ENCODE peak calls at places on chromosome 14, in seven cellular contexts. I, J, E, Q, A, R and S are unnamed samples.

GRCh38 chr14:21039059-21039422 is 3.1 kb upstream of the RNASE7 start:
- DNase-seq in E (peak; percentile 88), R (no peak), I (peak; percentile 85), Q (peak; percentile 34), A (peak; percentile 97), J (peak; percentile 88), S (peak; percentile 49)

GRCh38 chr14:59507063-59507751 is 22.9 kb downstream of the JKAMP start:
- DNase-seq in R (peak; percentile 34), E (peak; percentile 69), J (peak; percentile 24), I (peak; percentile 69), Q (no peak), A (no peak), S (peak; percentile 72)

GRCh38 chr14:54676822-54677708 is 110.1 kb downstream of the SAMD4A start:
- DNase-seq in A (no peak), I (peak; percentile 87), R (no peak), Q (no peak), E (peak; percentile 69), J (no peak), S (no peak)

GRCh38 chr14:52025310-52025709 is 36.0 kb downstream of the RTRAF start:
- DNase-seq in J (no peak), I (no peak), Q (no peak), E (no peak), A (no peak), R (no peak), S (no peak)

GRCh38 chr14:31802838-31803237 is 241.6 kb downstream of the NUBPL start:
- DNase-seq in A (no peak), E (no peak), I (no peak), R (no peak), Q (no peak), J (no peak), S (no peak)

GRCh38 chr14:73269729-73270651 is 32.7 kb downstream of the PAPLN start:
- DNase-seq in R (no peak), J (peak; percentile 64), Q (peak; percentile 53), I (no peak), A (peak; percentile 68), E (peak; percentile 63), S (no peak)

GRCh38 chr14:87868920-87869319 is 124.1 kb downstream of the GALC start:
- DNase-seq in Q (no peak), A (no peak), I (no peak), E (no peak), R (no peak), J (no peak), S (no peak)

GRCh38 chr14:103427485-103428443 is 42.5 kb downstream of the MARK3 start:
- DNase-seq in J (no peak), R (no peak), A (no peak), I (no peak), Q (no peak), E (peak; percentile 54), S (no peak)

GRCh38 chr14:29274890-29275651 is 508.5 kb downstream of the FOXG1 start:
- DNase-seq in J (no peak), E (no peak), A (no peak), I (no peak), Q (no peak), R (no peak), S (no peak)

GRCh38 chr14:20970647-20970982 is 15.3 kb downstream of the RNASE2 start:
- DNase-seq in E (no peak), J (no peak), A (no peak), R (no peak), Q (no peak), I (no peak), S (no peak)

GRCh38 chr14:24053548-24054323 is 1.9 kb downstream of the CARMIL3 start:
- DNase-seq in A (peak; percentile 61), R (no peak), E (no peak), Q (no peak), I (peak; percentile 50), J (no peak), S (no peak)

GRCh38 chr14:53190938-53191337 is 37.8 kb upstream of the DDHD1 start:
- DNase-seq in Q (no peak), J (no peak), I (no peak), R (no peak), A (no peak), E (no peak), S (no peak)

GRCh38 chr14:22830329-22831010 is 783 bp downstream of the MRPL52 start:
- DNase-seq in Q (no peak), E (no peak), J (no peak), I (no peak), R (no peak), A (no peak), S (no peak)

GRCh38 chr14:68558096-68558495 is 234.8 kb downstream of the ZFP36L1 start:
- DNase-seq in Q (no peak), R (no peak), E (no peak), A (no peak), J (no peak), I (no peak), S (no peak)

GRCh38 chr14:71758198-71758955 is 173.9 kb upstream of the RGS6 start:
- DNase-seq in E (no peak), A (no peak), R (no peak), Q (no peak), I (no peak), J (no peak), S (no peak)

GRCh38 chr14:88546621-88547385 is 8.0 kb downstream of the PTPN21 start:
- DNase-seq in I (no peak), J (no peak), A (no peak), Q (no peak), R (no peak), E (no peak), S (no peak)

GRCh38 chr14:71452535-71452934 is 479.7 kb upstream of the RGS6 start:
- DNase-seq in E (no peak), A (no peak), Q (no peak), I (no peak), R (no peak), J (no peak), S (no peak)

GRCh38 chr14:57287745-57288144 is 19.0 kb downstream of the AP5M1 start:
- DNase-seq in R (no peak), I (no peak), J (no peak), Q (no peak), E (no peak), A (no peak), S (no peak)

GRCh38 chr14:46596236-46596635 is 55.3 kb downstream of the RPL10L start:
- DNase-seq in J (no peak), A (no peak), I (no peak), R (no peak), E (no peak), Q (no peak), S (no peak)

GRCh38 chr14:24312736-24313507 is 1.6 kb downstream of the LTB4R start:
- DNase-seq in R (peak; percentile 45), E (peak; percentile 59), Q (peak; percentile 76), I (no peak), A (peak; percentile 74), J (no peak), S (no peak)

GRCh38 chr14:50335989-50336391 is 23.9 kb downstream of the DMAC2L start:
- DNase-seq in I (no peak), R (peak; percentile 6), Q (no peak), J (peak; percentile 38), A (no peak), E (peak; percentile 26), S (peak; percentile 82)

GRCh38 chr14:93725002-93725582 is 63.2 kb downstream of the PRIMA1 start:
- DNase-seq in A (peak; percentile 56), Q (no peak), R (no peak), J (no peak), I (no peak), E (no peak), S (no peak)

GRCh38 chr14:56491299-56492285 is 88.0 kb upstream of the TMEM260 start:
- DNase-seq in Q (peak; percentile 21), I (no peak), R (peak; percentile 59), E (peak; percentile 41), J (no peak), A (no peak), S (peak; percentile 72)

GRCh38 chr14:67416810-67417209 is 4.8 kb upstream of the PLEK2 start:
- DNase-seq in A (peak; percentile 7), J (no peak), I (no peak), E (no peak), R (no peak), Q (no peak), S (no peak)

GRCh38 chr14:88521818-88522217 is 33.0 kb downstream of the PTPN21 start:
- DNase-seq in I (no peak), A (no peak), R (no peak), Q (no peak), J (no peak), E (no peak), S (no peak)

GRCh38 chr14:66485910-66486421 is at the start of gene CCDC196:
- DNase-seq in I (no peak), R (no peak), E (no peak), Q (no peak), J (no peak), A (no peak), S (no peak)

GRCh38 chr14:64507376-64508156 is 3.0 kb downstream of the ZBTB1 start:
- DNase-seq in A (no peak), R (no peak), Q (no peak), I (no peak), E (no peak), J (no peak), S (no peak)
- H3K4me1 ChIP-seq in A (peaks cover 54% of the 10 kb centered on the region), R (peaks cover 22% of the 10 kb centered on the region), Q (peaks cover 57% of the 10 kb centered on the region), I (peaks cover 4% of the 10 kb centered on the region), E (peaks cover 67% of the 10 kb centered on the region), J (peaks cover 96% of the 10 kb centered on the region), S (peaks cover 22% of the 10 kb centered on the region)

GRCh38 chr14:100063314-100063941 is 1.8 kb upstream of the EVL start:
- DNase-seq in E (no peak), A (no peak), R (no peak), J (no peak), Q (no peak), I (no peak), S (no peak)
- H3K4me1 ChIP-seq in E (peaks cover 15% of the 10 kb centered on the region), A (peaks cover 6% of the 10 kb centered on the region), R (peaks cover 36% of the 10 kb centered on the region), J (peaks cover 49% of the 10 kb centered on the region), Q (peaks cover 8% of the 10 kb centered on the region), I (no peaks in the 10 kb centered on the region), S (no peaks in the 10 kb centered on the region)

GRCh38 chr14:77144412-77145115 is 3.0 kb upstream of the ZDHHC22 start:
- DNase-seq in Q (no peak), J (no peak), I (no peak), R (no peak), A (peak; percentile 12), E (no peak), S (no peak)
- H3K4me1 ChIP-seq in Q (peaks cover 18% of the 10 kb centered on the region), J (peaks cover 25% of the 10 kb centered on the region), I (peaks cover 2% of the 10 kb centered on the region), R (no peaks in the 10 kb centered on the region), A (peaks cover 22% of the 10 kb centered on the region), E (peaks cover 16% of the 10 kb centered on the region), S (peaks cover 2% of the 10 kb centered on the region)

DNA sequence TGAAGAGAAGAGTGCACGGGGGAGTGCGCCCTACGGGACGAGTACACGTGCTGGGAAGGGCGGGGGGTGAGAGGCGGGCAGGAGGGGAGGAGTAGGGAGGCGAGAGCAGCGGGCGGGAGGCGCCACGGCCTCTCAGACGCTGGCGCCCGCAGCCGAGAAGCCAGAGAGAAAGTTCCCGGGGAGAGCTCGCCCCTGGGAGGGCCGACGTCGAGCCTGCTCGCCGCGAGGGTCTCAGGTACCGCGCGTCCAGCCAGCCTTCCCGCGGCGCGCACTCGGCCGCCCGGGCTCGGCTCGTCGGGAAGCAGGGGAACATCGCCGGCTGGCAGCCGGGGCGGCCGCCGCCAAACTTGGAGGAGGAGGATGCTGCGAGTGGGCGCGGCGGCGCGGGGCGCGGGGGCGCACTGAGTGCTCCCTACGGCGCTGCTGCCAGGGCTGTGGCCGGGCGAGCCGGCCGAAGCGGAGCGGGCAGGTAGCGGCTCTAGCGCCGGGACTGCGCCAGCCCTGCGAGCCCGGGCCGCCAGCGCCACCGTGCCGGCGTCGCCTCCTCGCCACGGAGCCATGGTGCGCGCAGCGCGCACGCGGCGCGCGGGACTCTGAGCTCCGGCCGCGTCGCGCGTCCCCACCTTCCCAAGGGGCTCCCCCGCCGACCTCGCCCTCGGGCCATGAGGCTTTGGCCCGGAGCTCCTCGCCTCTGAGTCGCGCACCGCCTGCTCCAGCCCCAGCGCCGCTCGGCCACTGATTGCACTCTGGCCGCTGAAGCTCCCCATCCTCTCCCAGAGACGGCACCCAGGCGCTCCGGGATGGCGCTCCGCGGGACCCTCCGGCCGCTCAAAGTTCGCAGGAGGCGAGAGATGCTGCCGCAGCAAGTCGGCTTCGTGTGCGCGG is at the start of gene SLC24A4:
- DNase-seq in A (no peak), E (no peak), J (no peak), I (no peak), Q (no peak), R (no peak), S (no peak)
- H3K4me1 ChIP-seq in A (peaks cover 19% of the 10 kb centered on the region), E (no peaks in the 10 kb centered on the region), J (peaks cover 18% of the 10 kb centered on the region), I (no peaks in the 10 kb centered on the region), Q (peaks cover 19% of the 10 kb centered on the region), R (no peaks in the 10 kb centered on the region), S (no peaks in the 10 kb centered on the region)